ENCODE peak calls at places on chromosomes 3 and 15, in nine cellular contexts. J is neuronal stem cell, W is esophagus muscularis mucosa, Q is GM23338, U is pancreas, Z is heart left ventricle, D is WERI-Rb-1, P is HCT116, I is substantia nigra. V is an unnamed sample.

GRCh38 chr3:32203854-32204253 is 34.6 kb upstream of the CMTM8 start:
- DNase-seq in U (no peak), D (no peak), P (no peak), Q (no peak), W (no peak), I (no peak), J (no peak), Z (no peak), V (peak)

GRCh38 chr3:184557348-184557950 is 4.1 kb upstream of the EPHB3 start:
- DNase-seq in Q (no peak), D (no peak), W (no peak), U (no peak), I (no peak), P (no peak), Z (no peak), J (no peak), V (no peak)

GRCh38 chr15:56737791-56738190 is 4.5 kb upstream of the ZNF280D start:
- DNase-seq in I (no peak), P (no peak), Q (no peak), U (no peak), Z (no peak), J (no peak), W (no peak), D (no peak), V (no peak)

GRCh38 chr3:45994661-45995369 is 809 bp downstream of the FYCO1 start:
- DNase-seq in J (no peak), D (peak), U (peak), P (no peak), I (no peak), Z (peak), W (no peak), Q (peak), V (peak)

GRCh38 chr3:157119369-157119951 is 40.5 kb downstream of the CCNL1 start:
- DNase-seq in I (no peak), Q (no peak), W (no peak), Z (no peak), J (no peak), P (no peak), D (no peak), U (no peak), V (no peak)

GRCh38 chr3:128287161-128287560 is 133.9 kb downstream of the EEFSEC start:
- DNase-seq in P (no peak), W (no peak), U (no peak), Z (no peak), I (no peak), J (no peak), Q (peak), D (no peak), V (no peak)

GRCh38 chr15:29364429-29365078 is 94.9 kb upstream of the NSMCE3 start:
- DNase-seq in W (no peak), D (no peak), I (no peak), P (no peak), Z (no peak), U (no peak), J (no peak), Q (peak), V (no peak)

GRCh38 chr3:188360364-188360881 is 206.5 kb downstream of the LPP start:
- DNase-seq in J (no peak), P (no peak), W (no peak), U (no peak), Z (no peak), D (no peak), Q (no peak), I (no peak), V (no peak)

GRCh38 chr3:28347374-28348285 is 891 bp upstream of the ZCWPW2 start:
- DNase-seq in Q (peak), D (no peak), P (no peak), W (no peak), Z (no peak), U (no peak), I (no peak), J (no peak), V (no peak)

GRCh38 chr15:60592386-60593339 is 113.7 kb upstream of the ICE2 start:
- DNase-seq in D (peak), Q (peak), U (peak), Z (peak), J (peak), I (peak), P (no peak), W (no peak), V (peak)

GRCh38 chr3:73365756-73366397 is 258.9 kb downstream of the PDZRN3 start:
- DNase-seq in Q (no peak), P (no peak), Z (peak), J (no peak), I (peak), W (no peak), D (no peak), U (no peak), V (peak)

GRCh38 chr3:14989943-14990753 is 42.8 kb downstream of the NR2C2 start:
- DNase-seq in J (no peak), P (no peak), I (no peak), D (no peak), U (no peak), W (no peak), Z (peak), Q (peak), V (peak)

GRCh38 chr3:186506846-186507245 is 37.3 kb downstream of the CRYGS start:
- DNase-seq in U (no peak), J (no peak), I (no peak), Z (no peak), D (no peak), Q (no peak), W (no peak), P (no peak), V (no peak)

GRCh38 chr3:108603689-108604088 is 14.2 kb downstream of the DZIP3 start:
- DNase-seq in U (no peak), D (no peak), Q (no peak), Z (no peak), W (no peak), I (no peak), J (no peak), P (no peak), V (no peak)

GRCh38 chr3:16378920-16379319 is 113.9 kb downstream of the OXNAD1 start:
- DNase-seq in P (no peak), J (no peak), D (no peak), I (no peak), U (no peak), W (no peak), Z (no peak), Q (no peak), V (no peak)

GRCh38 chr15:71112429-71112828 is 2.8 kb upstream of the THSD4 start:
- DNase-seq in J (no peak), Q (no peak), U (no peak), W (no peak), Z (no peak), P (no peak), D (no peak), I (no peak), V (no peak)

GRCh38 chr15:73369073-73369694 is 426 bp upstream of the HCN4 start:
- DNase-seq in U (no peak), W (no peak), Z (no peak), J (no peak), D (no peak), P (no peak), Q (peak), I (no peak), V (no peak)

GRCh38 chr15:65517866-65518207 is 348 bp upstream of the DPP8 start:
- DNase-seq in Q (no peak), U (no peak), P (no peak), Z (no peak), W (no peak), I (no peak), J (no peak), D (no peak), V (no peak)

GRCh38 chr15:33048255-33048654 is 146.3 kb downstream of the FMN1 start:
- DNase-seq in U (no peak), I (no peak), W (no peak), D (no peak), Z (no peak), Q (peak), J (peak), P (peak), V (no peak)

GRCh38 chr15:50261979-50262378 is 3.5 kb downstream of the HDC start:
- DNase-seq in U (no peak), D (no peak), J (no peak), Q (peak), I (no peak), P (no peak), W (peak), Z (no peak), V (no peak)

GRCh38 chr3:46482632-46483311 is 15.0 kb upstream of the RTP3 start:
- DNase-seq in Q (no peak), I (no peak), J (no peak), W (no peak), U (no peak), P (no peak), D (no peak), Z (no peak), V (no peak)

GRCh38 chr3:112446343-112446742 is 52.9 kb downstream of the BTLA start:
- DNase-seq in U (no peak), D (no peak), I (no peak), Q (no peak), J (peak), W (no peak), P (no peak), Z (no peak), V (no peak)

GRCh38 chr15:70476441-70476840 is 286.9 kb downstream of the UACA start:
- DNase-seq in U (no peak), W (no peak), J (no peak), D (no peak), P (no peak), Z (no peak), I (no peak), Q (no peak), V (no peak)

GRCh38 chr15:72302955-72303354 is 17.0 kb downstream of the CELF6 start:
- DNase-seq in U (no peak), D (no peak), P (no peak), Z (no peak), W (no peak), I (no peak), J (no peak), Q (no peak), V (no peak)

GRCh38 chr15:86915811-86916331 is 836.2 kb downstream of the AGBL1 start:
- DNase-seq in Z (no peak), Q (peak), U (no peak), D (peak), P (no peak), J (peak), W (peak), I (peak), V (peak)

GRCh38 chr15:64911317-64912186 is at the start of gene ANKDD1A:
- DNase-seq in I (no peak), Z (peak), J (peak), U (peak), W (no peak), Q (peak), D (peak), P (peak), V (peak)

GRCh38 chr15:90873998-90874605 is 5.7 kb downstream of the FURIN start:
- DNase-seq in W (no peak), Q (peak), D (no peak), J (no peak), P (no peak), Z (no peak), U (peak), I (no peak), V (peak)

GRCh38 chr3:187850256-187851010 is 105.2 kb upstream of the BCL6 start:
- DNase-seq in Q (no peak), P (no peak), W (peak), D (no peak), Z (no peak), U (no peak), J (no peak), I (no peak), V (no peak)

GRCh38 chr3:145939431-145939830 is 221.6 kb downstream of the PLOD2 start:
- DNase-seq in I (no peak), Q (no peak), P (no peak), D (no peak), W (no peak), J (no peak), Z (no peak), U (no peak), V (no peak)

GRCh38 chr15:62125763-62126162 is 39.3 kb downstream of the C2CD4B start:
- DNase-seq in U (no peak), P (peak), D (peak), Q (no peak), W (peak), Z (peak), I (no peak), J (no peak), V (peak)

GRCh38 chr15:87401986-87402385 is 854.6 kb downstream of the NTRK3 start:
- DNase-seq in Q (peak), Z (no peak), U (no peak), J (no peak), P (no peak), D (no peak), W (no peak), I (no peak), V (no peak)

GRCh38 chr3:88180398-88180999 is 30.7 kb downstream of the C3orf38 start:
- DNase-seq in Z (no peak), I (no peak), Q (peak), P (peak), D (peak), U (no peak), J (no peak), W (no peak), V (peak)

GRCh38 chr3:143885803-143886427 is 37.6 kb upstream of the SLC9A9 start:
- DNase-seq in J (no peak), D (peak), U (no peak), I (no peak), W (no peak), P (peak), Q (peak), Z (no peak), V (peak)

GRCh38 chr15:91516866-91517265 is 336.6 kb upstream of the SLCO3A1 start:
- DNase-seq in Q (no peak), Z (no peak), J (no peak), D (no peak), P (no peak), W (no peak), U (no peak), I (no peak), V (no peak)

GRCh38 chr15:32718082-32718821 is 448 bp downstream of the GREM1 start:
- DNase-seq in Q (peak), Z (no peak), P (no peak), J (peak), W (no peak), D (peak), I (no peak), U (peak), V (peak)

GRCh38 chr15:44300567-44300966 is 12.0 kb downstream of the GOLM2 start:
- DNase-seq in U (no peak), Z (no peak), D (no peak), W (no peak), J (no peak), I (no peak), P (no peak), Q (no peak), V (no peak)
- H3K27ac ChIP-seq in U (no peak), Z (no peak), D (no peak), W (no peak), J (no peak), I (no peak), P (no peak), Q (no peak), V (peak)

GRCh38 chr3:195129644-195130492 is 141.1 kb downstream of the XXYLT1 start:
- DNase-seq in U (no peak), P (no peak), W (no peak), Z (no peak), J (no peak), Q (no peak), D (no peak), I (no peak), V (no peak)
- H3K27ac ChIP-seq in U (no peak), P (no peak), W (no peak), Z (no peak), J (no peak), Q (no peak), D (no peak), I (no peak), V (no peak)

GRCh38 chr3:53318522-53318921 is 28.8 kb downstream of the DCP1A start:
- DNase-seq in Q (no peak), Z (no peak), P (no peak), W (no peak), U (no peak), D (no peak), I (no peak), J (no peak), V (no peak)

GRCh38 chr3:53311882-53312281 is 35.5 kb downstream of the DCP1A start:
- DNase-seq in D (no peak), P (no peak), W (no peak), I (no peak), Z (no peak), Q (no peak), J (no peak), U (no peak), V (no peak)

GRCh38 chr3:53312832-53313231 is 34.5 kb downstream of the DCP1A start:
- DNase-seq in Z (no peak), I (no peak), J (no peak), W (no peak), Q (no peak), P (no peak), D (no peak), U (no peak), V (no peak)
- H3K27ac ChIP-seq in Z (no peak), I (no peak), J (no peak), W (no peak), Q (no peak), P (no peak), D (no peak), U (no peak), V (no peak)

DNA sequence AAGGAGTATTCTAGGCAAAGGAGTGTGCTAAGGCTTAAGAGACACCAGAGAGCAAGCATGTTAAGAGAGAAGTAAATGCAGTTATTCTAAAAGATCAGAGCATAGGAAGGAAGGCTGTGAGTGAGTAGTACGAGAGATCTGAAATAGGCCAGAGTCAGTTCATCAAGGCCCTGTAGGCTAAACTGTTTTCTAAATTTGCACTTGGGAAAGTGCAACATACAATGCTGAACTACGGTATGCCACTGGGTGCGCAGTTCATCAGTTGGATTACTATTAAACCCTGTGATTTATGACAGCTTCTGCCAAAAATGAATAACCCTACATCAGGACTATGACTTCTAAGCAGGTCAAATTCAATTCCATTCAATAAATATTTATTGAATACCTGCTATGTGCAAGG is 10.8 kb downstream of the CBLB start:
- DNase-seq in D (no peak), W (no peak), Z (no peak), U (no peak), Q (no peak), I (no peak), J (no peak), P (no peak), V (no peak)
- H3K27ac ChIP-seq in D (no peak), W (no peak), Z (no peak), U (no peak), Q (no peak), I (no peak), J (no peak), P (no peak), V (no peak)

DNA sequence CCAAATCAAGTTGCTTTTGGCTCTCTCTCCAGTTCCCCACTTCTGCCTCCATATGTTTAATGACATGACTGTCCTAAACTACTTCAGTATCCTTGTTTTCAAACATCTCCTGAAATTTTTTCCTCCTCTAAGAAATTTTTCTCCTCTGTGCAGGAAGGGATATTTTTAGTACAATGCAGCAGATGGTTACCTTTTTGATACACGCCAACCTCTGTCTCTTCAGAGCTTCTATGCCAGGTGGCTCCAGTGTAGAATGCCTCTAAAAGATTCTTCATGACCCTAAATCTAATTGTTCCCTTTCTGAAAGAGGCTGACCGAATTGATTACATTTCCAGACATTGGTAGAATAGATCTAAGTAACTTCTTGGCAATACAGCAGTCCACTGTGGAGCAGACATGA is 33.7 kb downstream of the TMOD3 start:
- DNase-seq in Q (no peak), J (no peak), I (no peak), W (no peak), P (no peak), D (no peak), Z (no peak), U (no peak), V (no peak)
- H3K27ac ChIP-seq in Q (no peak), J (no peak), I (no peak), W (no peak), P (peak), D (no peak), Z (no peak), U (no peak), V (no peak)

GRCh38 chr15:98941595-98942255 is 65.9 kb downstream of the PGPEP1L start:
- DNase-seq in I (no peak), W (no peak), Q (no peak), D (no peak), U (no peak), J (no peak), Z (no peak), P (no peak), V (no peak)

GRCh38 chr15:98939311-98940080 is 68.1 kb downstream of the PGPEP1L start:
- DNase-seq in J (no peak), I (no peak), U (no peak), D (no peak), Z (no peak), Q (no peak), P (no peak), W (no peak), V (no peak)

GRCh38 chr15:98946301-98947255 is 61.0 kb downstream of the PGPEP1L start:
- DNase-seq in P (no peak), Z (peak), I (no peak), J (no peak), D (peak), Q (no peak), U (no peak), W (no peak), V (no peak)

GRCh38 chr15:98942966-98943584 is 64.5 kb downstream of the PGPEP1L start:
- DNase-seq in U (no peak), I (no peak), W (no peak), J (no peak), P (no peak), D (peak), Q (no peak), Z (no peak), V (no peak)

GRCh38 chr15:98943609-98944111 is 63.9 kb downstream of the PGPEP1L start:
- DNase-seq in W (no peak), Q (no peak), Z (peak), J (no peak), D (no peak), I (no peak), U (no peak), P (no peak), V (peak)
- H3K27ac ChIP-seq in W (peak), Q (no peak), Z (peak), J (no peak), D (peak), I (no peak), U (no peak), P (no peak), V (peak)

GRCh38 chr3:122097141-122097540 is 42.0 kb downstream of the CD86 start:
- DNase-seq in W (no peak), D (peak), J (no peak), U (no peak), I (no peak), P (no peak), Q (no peak), Z (no peak), V (no peak)

GRCh38 chr3:122101646-122102045 is 46.5 kb downstream of the CD86 start:
- DNase-seq in I (no peak), W (no peak), J (peak), Q (peak), Z (no peak), D (peak), U (no peak), P (peak), V (peak)

GRCh38 chr3:122102191-122102935 is 47.2 kb downstream of the CD86 start:
- DNase-seq in U (no peak), W (no peak), J (no peak), Z (no peak), Q (no peak), P (no peak), I (no peak), D (no peak), V (no peak)

GRCh38 chr3:122100591-122101491 is 45.7 kb downstream of the CD86 start:
- DNase-seq in D (no peak), Q (peak), Z (no peak), J (no peak), U (no peak), P (no peak), I (no peak), W (peak), V (no peak)

GRCh38 chr3:122099255-122099654 is 44.1 kb downstream of the CD86 start:
- DNase-seq in J (no peak), Q (no peak), I (no peak), P (no peak), U (no peak), W (no peak), Z (no peak), D (no peak), V (no peak)
- H3K27ac ChIP-seq in J (no peak), Q (no peak), I (no peak), P (no peak), U (no peak), W (no peak), Z (no peak), D (no peak), V (no peak)

V was measured in hepatocyte.